ENCODE peak calls at places on chromosomes 5 and 9, in six cellular contexts. One of them, this sample, is unnamed.

GRCh38 chr9:90070056-90070455 is 465.2 kb downstream of the GADD45G start:
- DNase-seq in H1: no peak
- DNase-seq in IMR-90: no peak
- DNase-seq in A549: no peak
- DNase-seq in K562: no peak
- DNase-seq in SK-N-SH: no peak
- DNase-seq in this sample: no peak

GRCh38 chr5:38657020-38657419 is 100.6 kb upstream of the LIFR start:
- DNase-seq in H1: no peak
- DNase-seq in IMR-90: no peak
- DNase-seq in A549: no peak
- DNase-seq in K562: no peak
- DNase-seq in SK-N-SH: no peak
- DNase-seq in this sample: no peak

GRCh38 chr9:128898382-128898781 is 16.4 kb downstream of the LRRC8A start:
- DNase-seq in H1: no peak
- DNase-seq in IMR-90: no peak
- DNase-seq in A549: no peak
- DNase-seq in K562: no peak
- DNase-seq in SK-N-SH: no peak
- DNase-seq in this sample: no peak

GRCh38 chr5:40846371-40846770 is 5.2 kb downstream of the CARD6 start:
- DNase-seq in H1: no peak
- DNase-seq in IMR-90: no peak
- DNase-seq in A549: no peak
- DNase-seq in K562: no peak
- DNase-seq in SK-N-SH: no peak
- DNase-seq in this sample: no peak

GRCh38 chr5:109365653-109366052 is 44.1 kb downstream of the PJA2 start:
- DNase-seq in H1: no peak
- DNase-seq in IMR-90: no peak
- DNase-seq in A549: no peak
- DNase-seq in K562: no peak
- DNase-seq in SK-N-SH: no peak
- DNase-seq in this sample: no peak

GRCh38 chr5:96995419-96995818 is 59.5 kb downstream of the LNPEP start:
- DNase-seq in H1: no peak
- DNase-seq in IMR-90: no peak
- DNase-seq in A549: no peak
- DNase-seq in K562: no peak
- DNase-seq in SK-N-SH: no peak
- DNase-seq in this sample: no peak

GRCh38 chr9:129988607-129989361 is 54.2 kb downstream of the FNBP1 start:
- DNase-seq in H1: no peak
- DNase-seq in IMR-90: no peak
- DNase-seq in A549: no peak
- DNase-seq in K562: no peak
- DNase-seq in SK-N-SH: no peak
- DNase-seq in this sample: no peak

GRCh38 chr9:119963798-119964372 is 594.6 kb upstream of the BRINP1 start:
- DNase-seq in H1: peak
- DNase-seq in IMR-90: peak
- DNase-seq in A549: peak
- DNase-seq in K562: no peak
- DNase-seq in SK-N-SH: peak
- DNase-seq in this sample: peak

GRCh38 chr5:53397845-53398244 is 82.6 kb upstream of the FST start:
- DNase-seq in H1: no peak
- DNase-seq in IMR-90: peak
- DNase-seq in A549: peak
- DNase-seq in K562: no peak
- DNase-seq in SK-N-SH: no peak
- DNase-seq in this sample: peak

GRCh38 chr5:168334161-168335094 is 43.0 kb downstream of the WWC1 start:
- DNase-seq in H1: peak
- DNase-seq in IMR-90: peak
- DNase-seq in A549: peak
- DNase-seq in K562: no peak
- DNase-seq in SK-N-SH: no peak
- DNase-seq in this sample: no peak

GRCh38 chr5:97085787-97086181 is 56.6 kb downstream of the LIX1 start:
- DNase-seq in H1: no peak
- DNase-seq in IMR-90: no peak
- DNase-seq in A549: no peak
- DNase-seq in K562: no peak
- DNase-seq in SK-N-SH: no peak
- DNase-seq in this sample: no peak

GRCh38 chr5:51657340-51658240 is 274.3 kb downstream of the ISL1 start:
- DNase-seq in H1: no peak
- DNase-seq in IMR-90: no peak
- DNase-seq in A549: no peak
- DNase-seq in K562: no peak
- DNase-seq in SK-N-SH: no peak
- DNase-seq in this sample: no peak

GRCh38 chr5:41065691-41066335 is 5.3 kb downstream of the MROH2B start:
- DNase-seq in H1: no peak
- DNase-seq in IMR-90: no peak
- DNase-seq in A549: no peak
- DNase-seq in K562: no peak
- DNase-seq in SK-N-SH: no peak
- DNase-seq in this sample: no peak

GRCh38 chr9:91376239-91376638 is 14.5 kb upstream of the AUH start:
- DNase-seq in H1: no peak
- DNase-seq in IMR-90: no peak
- DNase-seq in A549: no peak
- DNase-seq in K562: no peak
- DNase-seq in SK-N-SH: no peak
- DNase-seq in this sample: no peak

GRCh38 chr9:136645903-136646754 is 16.6 kb upstream of the EGFL7 start:
- DNase-seq in H1: peak
- DNase-seq in IMR-90: no peak
- DNase-seq in A549: no peak
- DNase-seq in K562: peak
- DNase-seq in SK-N-SH: peak
- DNase-seq in this sample: no peak

GRCh38 chr5:150846651-150847333 is 471 bp downstream of the IRGM start:
- DNase-seq in H1: peak
- DNase-seq in IMR-90: peak
- DNase-seq in A549: peak
- DNase-seq in K562: peak
- DNase-seq in SK-N-SH: peak
- DNase-seq in this sample: peak

GRCh38 chr9:21901538-21901937 is 92.7 kb downstream of the CDKN2A start:
- DNase-seq in H1: no peak
- DNase-seq in IMR-90: no peak
- DNase-seq in A549: no peak
- DNase-seq in K562: no peak
- DNase-seq in SK-N-SH: no peak
- DNase-seq in this sample: no peak

GRCh38 chr9:124593080-124594058 is 86.2 kb upstream of the NR5A1 start:
- DNase-seq in H1: peak
- DNase-seq in IMR-90: peak
- DNase-seq in A549: no peak
- DNase-seq in K562: peak
- DNase-seq in SK-N-SH: no peak
- DNase-seq in this sample: no peak

GRCh38 chr9:112754578-112754977 is 4.0 kb downstream of the SNX30 start:
- DNase-seq in H1: no peak
- DNase-seq in IMR-90: peak
- DNase-seq in A549: no peak
- DNase-seq in K562: no peak
- DNase-seq in SK-N-SH: no peak
- DNase-seq in this sample: peak

GRCh38 chr5:6435356-6435755 is 13.3 kb upstream of the UBE2QL1 start:
- DNase-seq in H1: peak
- DNase-seq in IMR-90: no peak
- DNase-seq in A549: peak
- DNase-seq in K562: peak
- DNase-seq in SK-N-SH: no peak
- DNase-seq in this sample: peak

GRCh38 chr5:92849798-92850197 is 731.2 kb downstream of the NR2F1-AS1 start:
- DNase-seq in H1: no peak
- DNase-seq in IMR-90: no peak
- DNase-seq in A549: no peak
- DNase-seq in K562: no peak
- DNase-seq in SK-N-SH: no peak
- DNase-seq in this sample: no peak

GRCh38 chr9:127455299-127455992 is 4.1 kb downstream of the LRSAM1 start:
- DNase-seq in H1: no peak
- DNase-seq in IMR-90: no peak
- DNase-seq in A549: peak
- DNase-seq in K562: peak
- DNase-seq in SK-N-SH: no peak
- DNase-seq in this sample: no peak

GRCh38 chr5:170382790-170383189 is 6.4 kb downstream of the KCNMB1 start:
- DNase-seq in H1: no peak
- DNase-seq in IMR-90: no peak
- DNase-seq in A549: no peak
- DNase-seq in K562: no peak
- DNase-seq in SK-N-SH: no peak
- DNase-seq in this sample: no peak
- TF ChIP-seq CTCF in H1: no peak
- TF ChIP-seq CTCF in IMR-90: no peak
- TF ChIP-seq CTCF in A549: no peak
- TF ChIP-seq CTCF in K562: no peak
- TF ChIP-seq CTCF in SK-N-SH: no peak
- TF ChIP-seq CTCF in this sample: no peak

GRCh38 chr5:3389471-3390026 is 206.1 kb upstream of the IRX1 start:
- DNase-seq in H1: no peak
- DNase-seq in IMR-90: no peak
- DNase-seq in A549: no peak
- DNase-seq in K562: no peak
- DNase-seq in SK-N-SH: no peak
- DNase-seq in this sample: no peak
- TF ChIP-seq RAD21 in H1: peak
- TF ChIP-seq RAD21 in IMR-90: no peak
- TF ChIP-seq RAD21 in A549: no peak
- TF ChIP-seq RAD21 in K562: no peak
- TF ChIP-seq RAD21 in SK-N-SH: no peak
- TF ChIP-seq RAD21 in this sample: no peak

DNA sequence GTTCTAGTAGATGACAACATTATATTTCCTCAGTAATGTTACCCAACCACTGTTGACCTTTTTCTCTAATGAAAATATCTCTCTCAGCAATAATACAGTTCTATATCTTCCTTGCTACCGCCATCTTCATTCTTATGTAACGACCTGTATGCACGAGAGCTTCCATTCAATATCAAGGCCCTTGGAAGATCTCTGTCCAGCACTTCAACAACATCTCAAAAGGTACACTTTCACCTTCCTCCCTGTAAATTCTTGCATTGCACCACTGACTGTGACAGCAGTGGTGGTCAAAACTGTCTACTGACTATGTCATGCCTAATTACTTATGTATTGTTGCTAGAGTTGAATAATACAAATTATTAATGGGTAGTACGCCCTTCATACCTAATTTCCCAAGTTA is 53.2 kb downstream of the ANXA1 start:
- DNase-seq in H1: no peak
- DNase-seq in IMR-90: no peak
- DNase-seq in A549: no peak
- DNase-seq in K562: no peak
- DNase-seq in SK-N-SH: no peak
- DNase-seq in this sample: no peak
- TF ChIP-seq CTCF in H1: no peak
- TF ChIP-seq CTCF in IMR-90: no peak
- TF ChIP-seq CTCF in A549: no peak
- TF ChIP-seq CTCF in K562: no peak
- TF ChIP-seq CTCF in SK-N-SH: no peak
- TF ChIP-seq CTCF in this sample: no peak

GRCh38 chr5:115298811-115299210 is 2.4 kb upstream of the CCDC112 start:
- DNase-seq in H1: no peak
- DNase-seq in IMR-90: no peak
- DNase-seq in A549: peak
- DNase-seq in K562: no peak
- DNase-seq in SK-N-SH: no peak
- DNase-seq in this sample: no peak

GRCh38 chr5:115291397-115291796 is 5.1 kb downstream of the CCDC112 start:
- DNase-seq in H1: no peak
- DNase-seq in IMR-90: no peak
- DNase-seq in A549: no peak
- DNase-seq in K562: no peak
- DNase-seq in SK-N-SH: no peak
- DNase-seq in this sample: no peak

GRCh38 chr5:115295775-115296129 is 702 bp downstream of the CCDC112 start:
- DNase-seq in H1: no peak
- DNase-seq in IMR-90: no peak
- DNase-seq in A549: no peak
- DNase-seq in K562: peak
- DNase-seq in SK-N-SH: no peak
- DNase-seq in this sample: no peak

GRCh38 chr5:115296130-115296997 is at the start of gene CCDC112:
- DNase-seq in H1: peak
- DNase-seq in IMR-90: peak
- DNase-seq in A549: peak
- DNase-seq in K562: peak
- DNase-seq in SK-N-SH: peak
- DNase-seq in this sample: peak

GRCh38 chr5:115297043-115297442 is 589 bp upstream of the CCDC112 start:
- DNase-seq in H1: no peak
- DNase-seq in IMR-90: no peak
- DNase-seq in A549: peak
- DNase-seq in K562: no peak
- DNase-seq in SK-N-SH: no peak
- DNase-seq in this sample: no peak
- TF ChIP-seq RAD21 in H1: no peak
- TF ChIP-seq RAD21 in IMR-90: no peak
- TF ChIP-seq RAD21 in A549: no peak
- TF ChIP-seq RAD21 in K562: no peak
- TF ChIP-seq RAD21 in SK-N-SH: no peak
- TF ChIP-seq RAD21 in this sample: no peak

GRCh38 chr9:107161338-107161737 is 121.7 kb upstream of the RAD23B start:
- DNase-seq in H1: no peak
- DNase-seq in IMR-90: no peak
- DNase-seq in A549: no peak
- DNase-seq in K562: no peak
- DNase-seq in SK-N-SH: no peak
- DNase-seq in this sample: no peak

GRCh38 chr9:107154291-107154690 is 128.8 kb upstream of the RAD23B start:
- DNase-seq in H1: no peak
- DNase-seq in IMR-90: no peak
- DNase-seq in A549: no peak
- DNase-seq in K562: no peak
- DNase-seq in SK-N-SH: no peak
- DNase-seq in this sample: no peak

GRCh38 chr9:107155244-107155817 is 127.7 kb upstream of the RAD23B start:
- DNase-seq in H1: peak
- DNase-seq in IMR-90: no peak
- DNase-seq in A549: no peak
- DNase-seq in K562: no peak
- DNase-seq in SK-N-SH: no peak
- DNase-seq in this sample: no peak

GRCh38 chr9:107154766-107155165 is 128.3 kb upstream of the RAD23B start:
- DNase-seq in H1: no peak
- DNase-seq in IMR-90: no peak
- DNase-seq in A549: no peak
- DNase-seq in K562: no peak
- DNase-seq in SK-N-SH: no peak
- DNase-seq in this sample: no peak

GRCh38 chr9:107158321-107158720 is 124.8 kb upstream of the RAD23B start:
- DNase-seq in H1: peak
- DNase-seq in IMR-90: peak
- DNase-seq in A549: peak
- DNase-seq in K562: no peak
- DNase-seq in SK-N-SH: peak
- DNase-seq in this sample: peak
- TF ChIP-seq CTCF in H1: peak
- TF ChIP-seq CTCF in IMR-90: peak
- TF ChIP-seq CTCF in A549: peak
- TF ChIP-seq CTCF in K562: peak
- TF ChIP-seq CTCF in SK-N-SH: peak
- TF ChIP-seq CTCF in this sample: peak

GRCh38 chr9:115353681-115354080 is 235.7 kb upstream of the TNC start:
- DNase-seq in H1: no peak
- DNase-seq in IMR-90: peak
- DNase-seq in A549: no peak
- DNase-seq in K562: no peak
- DNase-seq in SK-N-SH: no peak
- DNase-seq in this sample: no peak
- TF ChIP-seq RAD21 in H1: no peak
- TF ChIP-seq RAD21 in IMR-90: no peak
- TF ChIP-seq RAD21 in A549: no peak
- TF ChIP-seq RAD21 in K562: no peak
- TF ChIP-seq RAD21 in SK-N-SH: no peak
- TF ChIP-seq RAD21 in this sample: no peak

This sample was measured in HCT116.